ENCODE peak calls at places on chromosomes 16 and 17, in four cellular contexts. Y is COR-L47; J is NB4; B is activated CD8-positive, alpha-beta memory T cell treated with anti-CD3 and anti-CD28 coated beads for 1 hour. G is an unnamed sample.

GRCh38 chr17:19020016-19020415 is 15.5 kb upstream of the FAM83G start:
- DNase-seq in Y (no peak), J (no peak), B (no peak), G (no peak)

GRCh38 chr16:86509759-86510464 is 415 bp upstream of the FOXF1 start:
- DNase-seq in Y (no peak), J (peak; percentile 55), B (no peak), G (no peak)

GRCh38 chr17:58513391-58513912 is 986 bp downstream of the MTMR4 start:
- DNase-seq in Y (no peak), J (no peak), B (no peak), G (no peak)

GRCh38 chr16:90057738-90058173 is 19.4 kb downstream of the PRDM7 start:
- DNase-seq in Y (no peak), J (peak; percentile 99), B (no peak), G (peak; percentile 71)

GRCh38 chr16:87603684-87604571 is 1.6 kb downstream of the JPH3 start:
- DNase-seq in Y (peak; percentile 25), J (no peak), B (no peak), G (no peak)

GRCh38 chr16:64952177-64952576 is 169.7 kb downstream of the CDH11 start:
- DNase-seq in Y (no peak), J (no peak), B (no peak), G (no peak)

GRCh38 chr17:35879748-35880654 is at the start of gene CCL5:
- DNase-seq in Y (no peak), J (peak; percentile 95), B (no peak), G (peak; percentile 90)

GRCh38 chr17:4678448-4679026 is 25.4 kb downstream of the PELP1 start:
- DNase-seq in Y (no peak), J (peak; percentile 76), B (no peak), G (peak; percentile 75)

G was measured in MV-4-11.